ENCODE peak calls at places on chromosomes 4 and X, in ten cellular contexts. L is fibroblast of villous mesenchyme, I is astrocyte, G is neural progenitor cell, J is bronchial epithelial cell, W is OCI-LY7, X is tibial nerve, U is coronary artery, C is vagina, F is endothelial cell of umbilical vein. D is an unnamed sample.

GRCh38 chr4:84924439-84924838 is 42.1 kb downstream of the WDFY3 start:
- DNase-seq in L (no peak), I (no peak), G (no peak), J (peak), W (no peak), X (no peak), U (no peak), C (no peak), F (no peak), D (no peak)

GRCh38 chr4:58776627-58777026 is 1666.4 kb upstream of the IGFBP7 start:
- DNase-seq in L (peak), I (peak), G (no peak), J (peak), W (no peak), X (no peak), U (no peak), C (no peak), F (no peak), D (peak)

GRCh38 chrX:45445745-45446412 is 245.2 kb upstream of the DIPK2B start:
- DNase-seq in L (peak), I (peak), G (no peak), J (peak), W (no peak), X (no peak), U (no peak), C (no peak), F (peak), D (peak)

GRCh38 chrX:24498181-24498580 is 33.1 kb downstream of the PDK3 start:
- DNase-seq in L (no peak), I (no peak), G (peak), J (no peak), W (no peak), X (peak), U (no peak), C (no peak), F (peak), D (peak)

GRCh38 chr4:113588895-113589668 is 172.5 kb downstream of the CAMK2D start:
- DNase-seq in L (no peak), I (peak), G (no peak), J (no peak), W (peak), X (no peak), U (no peak), C (no peak), F (no peak), D (no peak)

GRCh38 chr4:122146652-122147051 is 5.5 kb upstream of the BLTP1 start:
- DNase-seq in L (no peak), I (no peak), G (no peak), J (no peak), W (no peak), X (no peak), U (no peak), C (no peak), F (no peak), D (no peak)

GRCh38 chrX:108217877-108218276 is 126.3 kb downstream of the ATG4A start:
- DNase-seq in L (no peak), I (no peak), G (no peak), J (no peak), W (no peak), X (no peak), U (no peak), C (no peak), F (no peak), D (no peak)

GRCh38 chr4:129062580-129062979 is 30.8 kb downstream of the SCLT1 start:
- DNase-seq in L (no peak), I (no peak), G (no peak), J (no peak), W (no peak), X (no peak), U (no peak), C (no peak), F (no peak), D (no peak)

GRCh38 chr4:34422472-34422871 is 1821.8 kb downstream of the ARAP2 start:
- DNase-seq in L (peak), I (no peak), G (peak), J (peak), W (no peak), X (no peak), U (no peak), C (no peak), F (no peak), D (peak)
- TF ChIP-seq CTCF in L (peak), I (no peak), G (peak), J (no peak), W (no peak), X (no peak), U (no peak), C (no peak), F (no peak), D (peak)

GRCh38 chr4:176005766-176006165 is 59.9 kb upstream of the WDR17 start:
- DNase-seq in L (no peak), I (no peak), G (no peak), J (no peak), W (no peak), X (no peak), U (no peak), C (no peak), F (no peak), D (no peak)

GRCh38 chr4:176001171-176002006 is 64.3 kb upstream of the WDR17 start:
- DNase-seq in L (peak), I (peak), G (peak), J (no peak), W (no peak), X (no peak), U (no peak), C (no peak), F (peak), D (peak)

GRCh38 chr4:175999944-176000343 is 65.7 kb upstream of the WDR17 start:
- DNase-seq in L (no peak), I (no peak), G (no peak), J (no peak), W (no peak), X (no peak), U (no peak), C (no peak), F (no peak), D (no peak)

GRCh38 chr4:175998782-175999181 is 66.9 kb upstream of the WDR17 start:
- DNase-seq in L (no peak), I (peak), G (peak), J (peak), W (peak), X (no peak), U (no peak), C (no peak), F (no peak), D (peak)

DNA sequence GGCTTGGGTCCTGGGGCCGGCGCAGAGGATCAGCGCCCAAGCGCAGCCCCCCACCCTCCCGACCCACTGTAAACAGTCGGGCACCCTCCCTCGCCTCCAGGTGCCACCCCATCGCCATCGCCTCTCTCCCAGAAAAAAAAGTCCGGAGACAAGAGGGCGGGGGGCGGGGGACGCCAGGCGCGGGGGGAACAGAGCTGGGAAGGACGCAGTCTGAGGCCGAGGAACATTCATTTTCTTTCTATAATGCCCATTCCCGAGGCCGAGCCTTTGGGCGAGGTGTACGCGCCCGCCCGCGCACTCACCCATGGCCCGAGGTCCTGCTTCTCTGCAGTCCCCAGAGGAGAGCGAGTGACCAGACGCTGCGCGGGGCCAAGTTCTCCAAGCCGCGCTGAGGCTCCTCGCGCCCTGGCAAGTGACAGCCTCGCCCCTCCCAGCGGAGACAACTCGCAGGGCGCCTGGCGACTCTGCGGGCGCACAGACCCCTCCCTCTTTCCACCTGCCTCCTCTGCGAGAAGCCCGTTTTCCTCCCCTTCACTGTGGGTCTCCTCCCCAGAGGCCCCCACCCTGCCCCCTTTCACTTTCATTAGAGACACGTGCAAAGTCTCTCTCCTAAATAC is 63.5 kb upstream of the WDR17 start:
- DNase-seq in L (peak), I (peak), G (peak), J (no peak), W (peak), X (no peak), U (no peak), C (no peak), F (peak), D (peak)
- H3K4me3 ChIP-seq in L (peak), I (peak), G (peak), J (peak), W (peak), X (peak), U (peak), C (peak), F (peak), D (peak)

DNA sequence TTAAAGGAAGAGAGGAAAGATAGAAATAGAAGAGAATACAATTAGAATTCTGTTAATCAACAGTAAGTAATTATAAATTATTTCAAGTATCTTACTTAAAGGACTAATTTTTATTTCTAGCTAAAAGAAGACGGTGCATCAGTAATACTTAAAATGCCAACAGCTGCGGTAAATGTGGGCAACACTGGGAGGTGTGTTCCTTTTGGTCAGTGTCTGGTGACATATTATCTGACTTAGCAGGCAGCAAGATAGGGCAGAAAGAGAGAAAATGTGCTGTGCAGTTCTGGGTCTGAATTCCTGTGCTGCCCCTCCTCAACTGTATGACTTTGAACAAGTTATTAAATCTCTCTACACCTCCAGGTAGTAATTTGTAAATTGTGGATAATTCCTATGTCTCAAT is 120.6 kb downstream of the ZNF827 start:
- DNase-seq in L (no peak), I (no peak), G (no peak), J (no peak), W (no peak), X (no peak), U (no peak), C (no peak), F (no peak), D (no peak)
- TF ChIP-seq CTCF in L (no peak), I (no peak), G (no peak), J (no peak), W (no peak), X (no peak), U (no peak), C (no peak), F (no peak), D (no peak)

DNA sequence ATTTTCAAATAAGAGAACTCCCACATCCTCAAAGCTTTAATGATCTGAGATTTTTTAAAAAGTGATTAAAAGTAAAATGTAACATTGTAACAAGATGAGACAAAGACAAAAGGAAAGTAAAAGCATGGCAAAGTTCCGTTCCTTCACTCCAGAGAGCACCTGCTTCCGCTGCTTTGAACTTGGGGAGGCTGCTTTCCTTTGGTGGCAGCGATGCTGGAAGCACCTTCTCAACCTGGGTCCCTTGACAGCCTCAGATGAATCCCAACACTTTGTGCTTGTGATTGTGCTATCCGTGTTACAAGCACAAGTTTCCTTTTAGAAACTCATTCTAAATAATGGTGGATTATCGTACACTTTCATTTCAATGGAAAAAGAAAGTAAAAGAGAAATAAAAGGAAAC is 59.7 kb downstream of the HADH start:
- DNase-seq in L (no peak), I (no peak), G (no peak), J (no peak), W (no peak), X (no peak), U (no peak), C (no peak), F (no peak), D (no peak)
- H3K4me3 ChIP-seq in L (no peak), I (no peak), G (no peak), J (no peak), W (no peak), X (no peak), U (no peak), C (no peak), F (no peak), D (no peak)

GRCh38 chr4:41851621-41852020 is 83.6 kb upstream of the TMEM33 start:
- DNase-seq in L (no peak), I (no peak), G (no peak), J (no peak), W (no peak), X (no peak), U (no peak), C (no peak), F (no peak), D (no peak)

GRCh38 chr4:41856797-41857196 is 78.4 kb upstream of the TMEM33 start:
- DNase-seq in L (no peak), I (no peak), G (no peak), J (no peak), W (no peak), X (no peak), U (no peak), C (no peak), F (no peak), D (no peak)

GRCh38 chr4:41857225-41857624 is 78.0 kb upstream of the TMEM33 start:
- DNase-seq in L (no peak), I (no peak), G (no peak), J (no peak), W (no peak), X (no peak), U (no peak), C (no peak), F (no peak), D (no peak)

GRCh38 chr4:41852229-41852628 is 83.0 kb upstream of the TMEM33 start:
- DNase-seq in L (no peak), I (no peak), G (no peak), J (peak), W (no peak), X (no peak), U (no peak), C (no peak), F (no peak), D (no peak)

GRCh38 chr4:41853973-41854372 is 81.3 kb upstream of the TMEM33 start:
- DNase-seq in L (no peak), I (no peak), G (no peak), J (peak), W (no peak), X (no peak), U (no peak), C (no peak), F (no peak), D (peak)
- TF ChIP-seq CTCF in L (peak), I (no peak), G (peak), J (no peak), W (peak), X (no peak), U (no peak), C (no peak), F (no peak), D (peak)

D was measured in choroid plexus epithelial cell.